ENCODE peak calls at places on chromosomes 2 and 18, in eight cellular contexts. F is body of pancreas, G is neural progenitor cell, D is astrocyte of the spinal cord, H is brain microvascular endothelial cell, J is HFF-Myc, V is colonic mucosa, Y is uterus. L is an unnamed sample.

GRCh38 chr2:30641765-30642341 is 165.4 kb downstream of the CAPN13 start:
- DNase-seq in J (no peak), G (no peak), Y (no peak), H (no peak), D (no peak), V (no peak), F (no peak), L (no peak)

GRCh38 chr2:80624062-80624461 is 319.5 kb upstream of the LRRTM1 start:
- DNase-seq in V (no peak), J (no peak), D (no peak), G (no peak), H (no peak), Y (no peak), F (no peak), L (no peak)

GRCh38 chr2:71943238-71944182 is 204.2 kb downstream of the CYP26B1 start:
- DNase-seq in D (no peak), H (no peak), G (no peak), V (no peak), J (no peak), F (peak), Y (peak), L (no peak)

GRCh38 chr2:18178736-18179349 is 300.4 kb downstream of the KCNS3 start:
- DNase-seq in V (peak), G (peak), Y (no peak), D (peak), J (peak), F (peak), H (peak), L (no peak)

GRCh38 chr2:109385506-109385905 is 228.3 kb downstream of the SEPTIN10 start:
- DNase-seq in D (no peak), F (no peak), H (no peak), J (no peak), V (no peak), G (no peak), Y (no peak), L (no peak)

GRCh38 chr2:233094614-233095013 is 34.5 kb downstream of the INPP5D start:
- DNase-seq in Y (no peak), G (no peak), J (no peak), H (no peak), V (no peak), F (no peak), D (no peak), L (no peak)

GRCh38 chr2:42569116-42569711 is 782 bp downstream of the MTA3 start:
- DNase-seq in Y (peak), F (peak), G (peak), H (peak), D (peak), J (no peak), V (peak), L (peak)

GRCh38 chr2:7857904-7858303 is 824.0 kb upstream of the ID2 start:
- DNase-seq in D (peak), H (peak), V (no peak), J (no peak), Y (no peak), F (no peak), G (no peak), L (no peak)

GRCh38 chr2:209619782-209620181 is 151.8 kb upstream of the UNC80 start:
- DNase-seq in Y (no peak), D (no peak), G (peak), F (no peak), H (no peak), V (no peak), J (peak), L (no peak)

GRCh38 chr2:17814601-17815000 is 1.7 kb upstream of the MSGN1 start:
- DNase-seq in F (no peak), V (no peak), H (no peak), G (no peak), Y (no peak), J (no peak), D (no peak), L (no peak)

GRCh38 chr18:54086046-54086802 is 138.2 kb downstream of the MBD2 start:
- DNase-seq in H (no peak), V (no peak), Y (no peak), F (no peak), G (no peak), D (no peak), J (no peak), L (no peak)

GRCh38 chr2:11330457-11331142 is 13.8 kb downstream of the ROCK2 start:
- DNase-seq in G (no peak), F (no peak), H (no peak), Y (no peak), V (no peak), J (no peak), D (no peak), L (no peak)

GRCh38 chr2:70385966-70386595 is 84.2 kb upstream of the FAM136A start:
- DNase-seq in D (no peak), G (peak), V (no peak), F (no peak), H (peak), J (no peak), Y (no peak), L (no peak)

GRCh38 chr2:9256570-9257043 is 50.0 kb downstream of the ASAP2 start:
- DNase-seq in G (peak), J (no peak), Y (no peak), V (no peak), F (no peak), D (no peak), H (no peak), L (no peak)

GRCh38 chr2:223969315-223969714 is 12.1 kb downstream of the MRPL44 start:
- DNase-seq in F (no peak), J (no peak), G (no peak), Y (no peak), H (no peak), D (no peak), V (no peak), L (no peak)

GRCh38 chr2:196481323-196481695 is 158.2 kb upstream of the CCDC150 start:
- DNase-seq in J (no peak), G (no peak), F (no peak), V (no peak), D (peak), Y (no peak), H (peak), L (no peak)

GRCh38 chr2:175698076-175698475 is 304.0 kb downstream of the LNPK start:
- DNase-seq in G (no peak), H (no peak), F (no peak), V (no peak), Y (no peak), D (no peak), J (no peak), L (peak)

GRCh38 chr2:216279459-216279858 is 92.8 kb downstream of the MARCHF4 start:
- DNase-seq in F (peak), H (no peak), V (no peak), Y (no peak), D (no peak), G (no peak), J (no peak), L (no peak)

GRCh38 chr2:38912619-38913018 is 22.9 kb downstream of the ARHGEF33 start:
- DNase-seq in V (no peak), Y (no peak), J (no peak), D (no peak), G (no peak), H (no peak), F (no peak), L (no peak)

GRCh38 chr2:31324000-31324633 is 90.2 kb downstream of the EHD3 start:
- DNase-seq in G (no peak), F (no peak), H (no peak), V (no peak), D (no peak), Y (no peak), J (no peak), L (no peak)

GRCh38 chr2:212173771-212174510 is 364.7 kb downstream of the ERBB4 start:
- DNase-seq in F (no peak), H (peak), Y (no peak), D (no peak), G (no peak), V (no peak), J (no peak), L (no peak)

GRCh38 chr2:216624251-216624650 is 9.0 kb upstream of the IGFBP2 start:
- DNase-seq in D (no peak), H (no peak), Y (no peak), F (no peak), J (no peak), V (no peak), G (no peak), L (no peak)

GRCh38 chr2:160970052-160970846 is 190.0 kb upstream of the TANK start:
- DNase-seq in H (peak), F (peak), D (peak), J (peak), G (peak), V (peak), Y (peak), L (peak)

GRCh38 chr2:80322337-80322920 is 17.9 kb upstream of the LRRTM1 start:
- DNase-seq in Y (no peak), H (no peak), G (peak), D (no peak), F (no peak), J (no peak), V (no peak), L (no peak)

DNA sequence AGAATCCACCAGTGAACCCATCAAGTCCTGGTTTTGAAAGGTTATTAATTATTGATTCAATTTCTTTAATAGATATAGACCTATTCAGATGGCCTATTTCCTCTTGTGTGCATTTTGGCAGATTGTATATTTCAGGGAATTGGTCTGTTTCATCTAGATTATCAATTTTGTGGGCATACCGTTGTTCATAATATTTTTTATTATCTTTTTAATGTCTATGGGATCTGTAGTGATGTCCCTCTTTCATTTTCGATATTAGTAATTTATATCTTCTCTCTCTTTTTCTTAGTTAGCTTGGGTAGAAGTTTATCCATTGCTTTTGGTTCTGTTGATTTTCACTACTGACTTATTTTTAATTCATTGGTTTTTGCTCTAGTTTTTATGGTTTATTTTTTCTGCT is 39.9 kb upstream of the TANC1 start:
- DNase-seq in J (no peak), F (no peak), V (no peak), H (no peak), D (no peak), Y (no peak), G (no peak), L (no peak)
- H3K4me3 ChIP-seq in J (no peak), F (no peak), V (no peak), H (no peak), D (no peak), Y (no peak), G (no peak), L (no peak)

GRCh38 chr2:234565842-234566619 is 69.2 kb upstream of the ARL4C start:
- DNase-seq in H (no peak), J (no peak), Y (no peak), G (no peak), V (no peak), F (no peak), D (no peak), L (no peak)

GRCh38 chr2:234566622-234567021 is 69.7 kb upstream of the ARL4C start:
- DNase-seq in Y (no peak), J (no peak), F (no peak), H (no peak), G (no peak), D (no peak), V (no peak), L (no peak)

GRCh38 chr2:234565201-234565600 is 68.3 kb upstream of the ARL4C start:
- DNase-seq in D (no peak), V (no peak), G (no peak), J (no peak), Y (no peak), H (no peak), F (no peak), L (no peak)

GRCh38 chr2:234559609-234560008 is 62.7 kb upstream of the ARL4C start:
- DNase-seq in Y (no peak), H (no peak), D (no peak), F (no peak), G (no peak), V (no peak), J (no peak), L (no peak)

DNA sequence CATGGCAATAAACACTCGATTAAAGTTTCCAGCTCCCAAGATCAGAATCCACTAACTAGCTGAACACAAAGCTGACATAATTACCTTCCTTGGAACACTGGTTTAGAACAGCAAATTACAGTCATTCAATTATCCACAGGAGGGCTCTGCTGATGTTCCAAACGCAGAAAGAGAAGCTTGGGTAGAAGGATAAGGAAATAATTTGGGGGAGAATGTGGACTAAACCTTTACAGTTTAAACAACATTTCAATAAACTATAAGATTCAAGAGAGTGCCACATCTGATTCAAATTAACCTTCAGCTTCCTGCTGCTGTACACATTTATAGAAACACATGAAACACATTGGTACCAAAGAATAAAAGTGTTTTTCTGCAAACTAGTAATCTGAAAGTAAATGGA is 67.8 kb upstream of the ARL4C start:
- DNase-seq in V (no peak), Y (no peak), F (no peak), J (peak), G (no peak), H (no peak), D (peak), L (no peak)
- TF ChIP-seq CTCF in V (no peak), Y (no peak), F (no peak), J (peak), G (peak), H (peak), D (peak), L (peak)

DNA sequence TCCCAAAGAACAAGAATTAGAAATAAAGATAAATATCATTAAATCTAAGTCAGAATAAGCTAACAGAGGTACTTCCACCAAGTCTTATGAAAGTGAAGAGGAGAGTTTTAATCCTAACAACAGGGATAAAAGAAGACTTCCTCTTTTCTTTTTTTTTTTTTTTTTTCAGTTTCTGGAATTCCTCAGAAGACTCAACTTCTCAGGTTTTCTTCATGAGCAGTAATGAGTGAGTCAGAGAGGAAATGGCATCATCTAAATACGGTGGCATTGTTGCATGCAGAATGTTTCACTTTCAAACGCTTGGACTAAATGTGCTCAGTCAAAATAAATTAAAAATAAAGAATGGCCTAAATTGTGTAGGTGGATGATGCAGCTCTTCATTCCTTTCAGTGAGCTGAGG is 45.6 kb upstream of the ARHGAP15 start:
- DNase-seq in H (peak), D (peak), F (peak), J (peak), G (no peak), V (no peak), Y (no peak), L (peak)
- H3K4me3 ChIP-seq in H (peak), D (no peak), F (no peak), J (no peak), G (no peak), V (no peak), Y (no peak), L (no peak)

GRCh38 chr2:138713069-138713496 is 67.1 kb downstream of the NXPH2 start:
- DNase-seq in V (no peak), F (no peak), D (no peak), Y (no peak), H (no peak), J (no peak), G (no peak), L (no peak)

GRCh38 chr2:138712212-138712979 is 67.8 kb downstream of the NXPH2 start:
- DNase-seq in J (no peak), H (no peak), D (peak), G (no peak), Y (no peak), F (no peak), V (no peak), L (no peak)

GRCh38 chr2:138713509-138713908 is 66.7 kb downstream of the NXPH2 start:
- DNase-seq in H (no peak), F (no peak), V (no peak), J (no peak), Y (no peak), G (no peak), D (no peak), L (no peak)

GRCh38 chr2:138718405-138718804 is 61.8 kb downstream of the NXPH2 start:
- DNase-seq in Y (no peak), F (no peak), V (no peak), G (no peak), D (no peak), J (no peak), H (no peak), L (no peak)

GRCh38 chr2:138716183-138716582 is 64.0 kb downstream of the NXPH2 start:
- DNase-seq in G (no peak), V (no peak), J (no peak), H (no peak), F (no peak), D (no peak), Y (no peak), L (no peak)
- TF ChIP-seq CTCF in G (peak), V (no peak), J (peak), H (peak), F (no peak), D (no peak), Y (no peak), L (peak)

GRCh38 chr2:85666016-85666415 is 2.0 kb downstream of the SFTPB start:
- DNase-seq in D (no peak), F (no peak), Y (no peak), V (no peak), G (no peak), J (no peak), H (no peak), L (no peak)
- H3K4me3 ChIP-seq in D (no peak), F (no peak), Y (no peak), V (no peak), G (no peak), J (no peak), H (no peak), L (no peak)

GRCh38 chr18:11729556-11729955 is 40.5 kb downstream of the GNAL start:
- DNase-seq in H (no peak), G (no peak), D (no peak), F (no peak), V (no peak), Y (no peak), J (no peak), L (no peak)

GRCh38 chr18:11733031-11733430 is 44.0 kb downstream of the GNAL start:
- DNase-seq in V (peak), G (peak), F (peak), Y (peak), J (peak), H (peak), D (peak), L (no peak)

GRCh38 chr18:11726556-11726955 is 37.5 kb downstream of the GNAL start:
- DNase-seq in J (no peak), D (no peak), G (no peak), Y (no peak), V (no peak), F (no peak), H (no peak), L (no peak)

GRCh38 chr18:11728247-11728646 is 39.2 kb downstream of the GNAL start:
- DNase-seq in D (peak), H (peak), Y (no peak), F (no peak), G (peak), J (peak), V (no peak), L (no peak)
- TF ChIP-seq CTCF in D (peak), H (peak), Y (no peak), F (no peak), G (peak), J (no peak), V (no peak), L (peak)

DNA sequence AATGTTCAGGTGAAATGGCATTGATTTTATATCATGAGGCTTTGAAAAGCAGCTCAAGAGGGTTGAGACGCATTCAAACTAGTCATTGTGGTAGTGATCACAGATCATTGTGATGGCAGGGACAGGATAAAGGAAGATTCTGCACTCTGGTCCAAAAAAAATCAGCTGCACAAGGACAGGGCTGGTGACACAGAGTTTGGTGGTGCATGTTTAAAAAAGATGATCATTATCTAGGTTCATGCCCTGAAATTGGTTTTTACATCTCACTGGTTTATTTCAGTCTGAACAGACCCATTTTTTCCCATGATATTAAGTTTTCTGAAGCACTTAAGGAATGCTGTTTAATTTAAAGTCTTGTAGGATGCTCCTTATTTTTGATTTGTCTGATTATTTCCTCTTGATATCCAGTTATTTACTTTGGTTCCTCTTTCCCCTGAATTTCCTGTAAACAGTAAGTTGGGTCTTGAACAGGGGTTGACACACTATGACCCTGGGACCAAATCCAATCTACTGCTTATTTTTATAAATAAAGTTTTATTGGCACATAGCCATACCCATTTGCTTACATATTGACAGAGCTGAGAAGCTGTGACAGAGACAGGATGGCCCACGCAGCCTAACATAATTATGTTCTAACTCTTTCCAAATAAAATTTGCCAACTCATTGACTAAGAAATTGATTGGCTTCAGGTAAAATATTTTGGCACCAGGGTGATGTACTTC is 98.4 kb downstream of the UPP2 start:
- DNase-seq in D (no peak), G (no peak), H (no peak), V (no peak), F (no peak), Y (no peak), J (no peak), L (no peak)
- H3K4me3 ChIP-seq in D (no peak), G (no peak), H (no peak), V (no peak), F (no peak), Y (no peak), J (no peak), L (no peak)

GRCh38 chr2:25129901-25130520 is 38.4 kb downstream of the POMC start:
- DNase-seq in F (no peak), J (no peak), V (no peak), G (no peak), D (no peak), H (no peak), Y (no peak), L (no peak)
- TF ChIP-seq CTCF in F (no peak), J (no peak), V (no peak), G (no peak), D (no peak), H (no peak), Y (no peak), L (no peak)

DNA sequence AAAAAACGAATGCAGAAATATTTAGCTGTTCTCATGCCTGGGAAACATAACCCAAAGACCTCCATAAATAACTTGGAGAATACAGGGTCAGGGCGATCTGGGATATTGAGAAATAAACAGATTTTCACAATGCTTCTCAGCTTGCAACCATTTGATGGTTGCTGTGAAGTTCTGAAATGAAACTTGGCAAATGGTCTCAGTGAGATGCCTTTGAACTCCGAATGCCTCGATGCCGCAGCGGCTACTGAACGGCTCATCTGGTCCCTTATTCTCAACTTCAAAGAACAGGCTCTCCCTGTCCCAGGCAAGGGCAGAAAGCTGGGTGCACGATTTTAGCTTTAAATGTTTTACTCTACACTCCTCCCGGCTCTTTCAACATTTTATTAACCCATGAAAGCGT is 78.1 kb downstream of the ZNF516 start:
- DNase-seq in G (no peak), H (peak), Y (peak), F (no peak), V (no peak), J (no peak), D (peak), L (no peak)
- H3K4me3 ChIP-seq in G (no peak), H (no peak), Y (peak), F (no peak), V (no peak), J (peak), D (peak), L (no peak)